ENCODE peak calls at places on chromosome 21, in eight cellular contexts. L, V, C, I, X, H, U and J are unnamed samples.

GRCh38 chr21:32548978-32549377 is 36.3 kb downstream of the TCP10L start:
- DNase-seq in L (no peak), V (peak), C (no peak), I (no peak), X (no peak), H (no peak), U (no peak), J (no peak)

GRCh38 chr21:45361033-45361997 is 43.6 kb upstream of the COL18A1 start:
- DNase-seq in L (no peak), V (no peak), C (no peak), I (no peak), X (no peak), H (no peak), U (no peak), J (no peak)

GRCh38 chr21:33684923-33685560 is 42.7 kb downstream of the ITSN1 start:
- DNase-seq in L (no peak), V (no peak), C (no peak), I (no peak), X (no peak), H (no peak), U (no peak), J (no peak)

GRCh38 chr21:43752758-43753438 is 23.2 kb downstream of the CSTB start:
- DNase-seq in L (no peak), V (no peak), C (no peak), I (no peak), X (no peak), H (no peak), U (no peak), J (no peak)

GRCh38 chr21:27134513-27134912 is 167.6 kb upstream of the ADAMTS5 start:
- DNase-seq in L (no peak), V (no peak), C (no peak), I (peak), X (no peak), H (no peak), U (no peak), J (no peak)

GRCh38 chr21:45819478-45820170 is 161.9 kb upstream of the COL6A1 start:
- DNase-seq in L (no peak), V (peak), C (no peak), I (no peak), X (no peak), H (no peak), U (no peak), J (no peak)

GRCh38 chr21:39601194-39601940 is 11.4 kb upstream of the B3GALT5 start:
- DNase-seq in L (no peak), V (peak), C (no peak), I (no peak), X (no peak), H (no peak), U (no peak), J (no peak)

GRCh38 chr21:37380349-37381323 is 14.1 kb downstream of the DYRK1A start:
- DNase-seq in L (no peak), V (no peak), C (no peak), I (peak), X (peak), H (no peak), U (no peak), J (no peak)

GRCh38 chr21:31205412-31205811 is 138.6 kb downstream of the TIAM1 start:
- DNase-seq in L (no peak), V (no peak), C (no peak), I (no peak), X (no peak), H (no peak), U (no peak), J (no peak)

GRCh38 chr21:45611296-45611695 is 32.2 kb upstream of the PCBP3 start:
- DNase-seq in L (no peak), V (no peak), C (no peak), I (no peak), X (no peak), H (no peak), U (no peak), J (no peak)

GRCh38 chr21:44898851-44899767 is 21.6 kb downstream of the ITGB2 start:
- DNase-seq in L (no peak), V (no peak), C (no peak), I (no peak), X (no peak), H (no peak), U (no peak), J (no peak)

GRCh38 chr21:44723177-44724131 is 12.1 kb upstream of the TSPEAR start:
- DNase-seq in L (no peak), V (no peak), C (no peak), I (peak), X (no peak), H (no peak), U (no peak), J (no peak)